ENCODE peak calls at places on chromosomes 4 and X, in nine cellular contexts. F, U, M, K, T, C, L, G and W are unnamed samples.

GRCh38 chr4:158161561-158162354 is 11.1 kb downstream of the GASK1B start:
- DNase-seq in F (no peak), U (peak; percentile 58), M (peak; percentile 85), K (peak; percentile 87), T (no peak), C (no peak), L (peak; percentile 96), G (peak; percentile 64), W (peak; percentile 98)

GRCh38 chr4:924107-925096 is 7.7 kb downstream of the GAK start:
- DNase-seq in F (no peak), U (no peak), M (peak; percentile 38), K (no peak), T (peak; percentile 27), C (no peak), L (peak; percentile 45), G (no peak), W (peak; percentile 59)

GRCh38 chrX:119218198-119218597 is 17.9 kb upstream of the PGRMC1 start:
- DNase-seq in F (no peak), U (no peak), M (no peak), K (no peak), T (no peak), C (no peak), L (peak; percentile 33), G (no peak), W (peak; percentile 45)

GRCh38 chr4:115866364-115866896 is 753.0 kb upstream of the NDST4 start:
- DNase-seq in F (no peak), U (no peak), M (no peak), K (no peak), T (no peak), C (no peak), L (no peak), G (no peak), W (no peak)

GRCh38 chrX:101287402-101287801 is 3.7 kb downstream of the TAF7L start:
- DNase-seq in F (peak; percentile 11), U (peak; percentile 1), M (peak; percentile 60), K (peak; percentile 26), T (peak; percentile 12), C (no peak), L (peak; percentile 66), G (peak; percentile 50), W (peak; percentile 65)

GRCh38 chr4:136036744-136037143 is 1495.5 kb downstream of the PCDH18 start:
- DNase-seq in F (peak; percentile 62), U (no peak), M (peak; percentile 88), K (peak; percentile 34), T (no peak), C (no peak), L (peak; percentile 62), G (peak; percentile 49), W (no peak)

GRCh38 chr4:140012688-140013087 is 141.3 kb downstream of the MAML3 start:
- DNase-seq in F (peak; percentile 77), U (peak; percentile 84), M (peak; percentile 89), K (peak; percentile 79), T (peak; percentile 67), C (no peak), L (peak; percentile 82), G (peak; percentile 93), W (peak; percentile 70)

GRCh38 chr4:56698329-56698728 is 17.2 kb upstream of the HOPX start:
- DNase-seq in F (peak; percentile 8), U (no peak), M (peak; percentile 58), K (no peak), T (no peak), C (peak; percentile 14), L (peak; percentile 40), G (no peak), W (peak; percentile 11)

GRCh38 chrX:49838374-49838773 is 9.3 kb downstream of the PAGE4 start:
- DNase-seq in F (no peak), U (peak; percentile 13), M (peak; percentile 16), K (peak; percentile 10), T (no peak), C (no peak), L (peak; percentile 27), G (peak; percentile 34), W (peak; percentile 35)

GRCh38 chr4:6891436-6892170 is 18.0 kb upstream of the TBC1D14 start:
- DNase-seq in F (no peak), U (no peak), M (no peak), K (no peak), T (no peak), C (no peak), L (peak; percentile 22), G (peak; percentile 24), W (peak; percentile 28)

GRCh38 chr4:6892909-6893202 is 16.8 kb upstream of the TBC1D14 start:
- DNase-seq in F (no peak), U (no peak), M (no peak), K (no peak), T (no peak), C (no peak), L (no peak), G (no peak), W (no peak)

GRCh38 chr4:6893449-6894085 is 16.1 kb upstream of the TBC1D14 start:
- DNase-seq in F (peak; percentile 55), U (peak; percentile 55), M (peak; percentile 66), K (no peak), T (no peak), C (no peak), L (no peak), G (peak; percentile 88), W (peak; percentile 29)

GRCh38 chr4:6894086-6894478 is 15.5 kb upstream of the TBC1D14 start:
- DNase-seq in F (no peak), U (no peak), M (no peak), K (no peak), T (no peak), C (no peak), L (no peak), G (no peak), W (no peak)

DNA sequence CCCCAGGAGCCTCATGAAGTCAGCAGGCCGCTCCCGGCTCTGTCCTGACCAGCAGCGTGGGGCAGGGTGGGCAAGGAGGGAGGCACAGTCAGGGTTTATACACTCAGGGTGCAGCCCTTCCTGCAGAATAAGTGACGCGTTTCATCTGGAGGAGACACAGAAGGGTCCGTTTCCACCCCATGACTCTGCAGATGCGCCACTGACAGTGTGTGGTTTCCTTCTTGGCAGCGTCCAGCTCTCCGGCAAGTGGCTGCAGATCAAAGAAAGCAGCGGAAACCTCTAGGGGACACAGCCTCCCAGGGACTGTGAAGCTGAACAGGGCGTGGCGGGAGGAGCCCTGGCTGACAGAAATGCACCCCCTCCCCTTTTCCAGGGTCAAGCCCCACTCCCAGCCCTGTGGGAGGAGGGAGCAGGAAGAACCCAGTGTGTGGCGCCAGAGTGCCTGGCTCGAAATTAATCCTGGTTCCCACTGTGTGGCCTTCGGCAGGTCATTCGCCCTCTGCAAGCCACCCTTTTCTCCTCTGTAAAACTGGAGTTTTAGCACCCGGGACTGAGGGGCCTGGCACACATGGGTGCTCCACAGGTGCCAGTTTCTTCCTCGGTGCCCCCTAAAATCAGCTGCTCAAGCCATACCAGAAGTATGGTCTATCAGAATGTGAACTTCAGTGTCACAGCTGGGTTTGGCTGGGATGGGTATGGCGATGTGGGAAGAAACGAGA is 17.3 kb upstream of the TBC1D14 start:
- DNase-seq in F (no peak), U (peak; percentile 58), M (peak; percentile 74), K (no peak), T (peak; percentile 27), C (no peak), L (peak; percentile 56), G (peak; percentile 86), W (peak; percentile 57)
- TF ChIP-seq CTCF in F (no peak), U (no peak), M (peak; percentile 17), K (no peak), T (no peak), C (peak; percentile 7), L (peak; percentile 32), G (peak; percentile 21), W (peak; percentile 11)

DNA sequence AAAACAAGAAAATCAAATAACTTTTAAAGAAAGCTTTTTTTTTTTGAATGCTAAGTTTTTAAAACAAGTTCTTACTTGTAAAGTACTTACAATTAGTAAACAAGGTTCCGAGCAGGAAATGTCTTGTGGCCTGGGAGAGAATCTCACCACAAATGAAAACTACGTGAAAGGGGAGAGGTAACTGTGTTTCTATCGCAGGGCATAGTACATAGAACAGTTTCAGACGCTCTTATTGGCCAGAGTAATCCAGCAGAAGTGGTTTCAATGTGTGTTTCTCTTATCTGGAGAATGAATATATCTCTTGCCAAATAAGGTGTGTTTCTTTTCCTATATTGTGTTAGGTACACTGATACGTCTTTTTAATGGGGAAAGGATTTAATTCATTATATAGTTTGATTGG is at the start of gene PLAC8:
- DNase-seq in F (no peak), U (no peak), M (peak; percentile 5), K (no peak), T (peak; percentile 45), C (no peak), L (no peak), G (no peak), W (no peak)
- H3K4me3 ChIP-seq in F (no peak within 1 kb of the TSS), U (no peak within 1 kb of the TSS), M (no peak within 1 kb of the TSS), K (no peak within 1 kb of the TSS), T (peak within 1 kb of the TSS; percentile 78), C (no peak within 1 kb of the TSS), L (no peak within 1 kb of the TSS), G (no peak within 1 kb of the TSS), W (no peak within 1 kb of the TSS)

GRCh38 chrX:145213504-145213903 is 33.8 kb upstream of the SPANXN1 start:
- DNase-seq in F (no peak), U (no peak), M (peak; percentile 3), K (no peak), T (no peak), C (no peak), L (no peak), G (peak; percentile 19), W (no peak)
- TF ChIP-seq CTCF in F (no peak), U (no peak), M (peak; percentile 28), K (no peak), T (no peak), C (no peak), L (peak; percentile 0), G (peak; percentile 8), W (peak; percentile 25)

DNA sequence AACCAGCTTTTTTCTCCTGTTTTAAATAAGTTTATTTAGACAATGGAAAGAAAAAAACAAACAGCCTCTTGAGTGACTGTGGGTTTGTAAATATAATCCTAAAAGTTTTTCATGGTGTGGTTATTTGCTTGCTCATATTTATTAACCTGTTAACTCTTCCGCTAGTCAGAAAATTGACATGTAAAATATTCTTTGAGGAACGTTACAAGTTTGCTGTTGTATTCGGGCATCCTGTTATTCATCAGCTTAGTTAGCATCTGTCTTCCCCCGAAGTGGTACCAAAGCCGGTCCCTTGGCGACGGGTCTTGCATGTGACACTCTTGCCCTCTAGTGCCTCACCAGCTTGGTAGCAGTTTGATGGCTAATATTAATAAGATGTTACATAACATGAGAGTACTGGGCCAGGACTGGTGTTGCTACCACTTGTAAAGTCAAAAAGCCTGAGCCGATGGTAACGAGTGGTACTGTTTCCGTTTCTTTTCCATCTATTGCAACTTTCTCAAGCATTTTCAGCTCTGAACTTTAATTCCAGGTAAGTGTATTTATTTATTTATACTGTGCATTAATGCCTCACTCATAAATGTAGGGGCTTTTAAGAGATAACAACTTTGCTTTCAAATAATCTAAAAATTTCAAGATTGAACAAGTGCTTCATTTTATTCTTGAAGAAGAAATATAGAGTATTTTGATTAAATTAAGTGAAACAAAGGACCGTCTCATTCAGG is at the start of gene NDST3:
- DNase-seq in F (no peak), U (peak; percentile 56), M (peak; percentile 82), K (peak; percentile 10), T (no peak), C (no peak), L (peak; percentile 42), G (peak; percentile 75), W (peak; percentile 17)
- H3K4me3 ChIP-seq in F (peak within 1 kb of the TSS; percentile 60), U (no peak within 1 kb of the TSS), M (peak within 1 kb of the TSS; percentile 44), K (peak within 1 kb of the TSS; percentile 56), T (no peak within 1 kb of the TSS), C (peak within 1 kb of the TSS; percentile 60), L (peak within 1 kb of the TSS; percentile 42), G (peak within 1 kb of the TSS; percentile 50), W (peak within 1 kb of the TSS; percentile 59)

GRCh38 chrX:19017271-19017670 is 33.4 kb upstream of the PHKA2 start:
- DNase-seq in F (no peak), U (no peak), M (no peak), K (no peak), T (no peak), C (no peak), L (peak; percentile 18), G (peak; percentile 61), W (peak; percentile 15)
- TF ChIP-seq CTCF in F (peak; percentile 60), U (peak; percentile 31), M (peak; percentile 57), K (peak; percentile 45), T (no peak), C (peak; percentile 38), L (peak; percentile 54), G (peak; percentile 80), W (peak; percentile 52)